ENCODE peak calls at places on chromosome 12, in four cellular contexts. One of them, this sample, is unnamed.

GRCh38 chr12:104588048-104588942 is 131.5 kb downstream of the CHST11 start:
- DNase-seq in IMR-90: peak
- DNase-seq in right atrium auricular region: no peak
- DNase-seq in heart left ventricle: no peak
- DNase-seq in this sample: no peak

GRCh38 chr12:102376251-102376747 is 104.1 kb downstream of the IGF1 start:
- DNase-seq in IMR-90: peak
- DNase-seq in right atrium auricular region: peak
- DNase-seq in heart left ventricle: no peak
- DNase-seq in this sample: no peak

GRCh38 chr12:19480459-19480858 is 41.2 kb downstream of the AEBP2 start:
- DNase-seq in IMR-90: no peak
- DNase-seq in right atrium auricular region: no peak
- DNase-seq in heart left ventricle: no peak
- DNase-seq in this sample: no peak

GRCh38 chr12:38508246-38508645 is 191.7 kb downstream of the ALG10B start:
- DNase-seq in IMR-90: no peak
- DNase-seq in right atrium auricular region: no peak
- DNase-seq in heart left ventricle: no peak
- DNase-seq in this sample: no peak

GRCh38 chr12:91640021-91640420 is 457.4 kb upstream of the DCN start:
- DNase-seq in IMR-90: no peak
- DNase-seq in right atrium auricular region: no peak
- DNase-seq in heart left ventricle: no peak
- DNase-seq in this sample: no peak

GRCh38 chr12:8991371-8992085 is 2.2 kb downstream of the KLRG1 start:
- DNase-seq in IMR-90: no peak
- DNase-seq in right atrium auricular region: no peak
- DNase-seq in heart left ventricle: no peak
- DNase-seq in this sample: no peak

GRCh38 chr12:67915335-67915851 is 73.9 kb upstream of the IFNG-AS1 start:
- DNase-seq in IMR-90: no peak
- DNase-seq in right atrium auricular region: no peak
- DNase-seq in heart left ventricle: no peak
- DNase-seq in this sample: no peak

GRCh38 chr12:100672075-100672592 is 98.7 kb downstream of the GAS2L3 start:
- DNase-seq in IMR-90: no peak
- DNase-seq in right atrium auricular region: no peak
- DNase-seq in heart left ventricle: no peak
- DNase-seq in this sample: peak

GRCh38 chr12:121278450-121279375 is 17.8 kb downstream of the CAMKK2 start:
- DNase-seq in IMR-90: peak
- DNase-seq in right atrium auricular region: no peak
- DNase-seq in heart left ventricle: no peak
- DNase-seq in this sample: no peak

GRCh38 chr12:90026516-90026915 is 317.9 kb upstream of the ATP2B1 start:
- DNase-seq in IMR-90: no peak
- DNase-seq in right atrium auricular region: no peak
- DNase-seq in heart left ventricle: no peak
- DNase-seq in this sample: no peak

GRCh38 chr12:116853507-116853906 is 27.7 kb downstream of the HRK start:
- DNase-seq in IMR-90: no peak
- DNase-seq in right atrium auricular region: no peak
- DNase-seq in heart left ventricle: no peak
- DNase-seq in this sample: no peak

GRCh38 chr12:13339538-13339937 is 143.0 kb downstream of the EMP1 start:
- DNase-seq in IMR-90: no peak
- DNase-seq in right atrium auricular region: no peak
- DNase-seq in heart left ventricle: no peak
- DNase-seq in this sample: no peak

GRCh38 chr12:52496054-52496453 is 3.0 kb upstream of the KRT6A start:
- DNase-seq in IMR-90: no peak
- DNase-seq in right atrium auricular region: no peak
- DNase-seq in heart left ventricle: no peak
- DNase-seq in this sample: no peak

GRCh38 chr12:104699489-104700194 is 242.9 kb downstream of the CHST11 start:
- DNase-seq in IMR-90: peak
- DNase-seq in right atrium auricular region: no peak
- DNase-seq in heart left ventricle: no peak
- DNase-seq in this sample: no peak

GRCh38 chr12:124369055-124369900 is 74.4 kb downstream of the RFLNA start:
- DNase-seq in IMR-90: peak
- DNase-seq in right atrium auricular region: peak
- DNase-seq in heart left ventricle: peak
- DNase-seq in this sample: no peak

GRCh38 chr12:60100150-60100549 is 504.3 kb downstream of the SLC16A7 start:
- DNase-seq in IMR-90: peak
- DNase-seq in right atrium auricular region: no peak
- DNase-seq in heart left ventricle: no peak
- DNase-seq in this sample: no peak

GRCh38 chr12:111056618-111057521 is 136.5 kb upstream of the MYL2 start:
- DNase-seq in IMR-90: no peak
- DNase-seq in right atrium auricular region: no peak
- DNase-seq in heart left ventricle: no peak
- DNase-seq in this sample: no peak

GRCh38 chr12:120539303-120539702 is 5.1 kb downstream of the RNF10 start:
- DNase-seq in IMR-90: peak
- DNase-seq in right atrium auricular region: no peak
- DNase-seq in heart left ventricle: no peak
- DNase-seq in this sample: no peak

GRCh38 chr12:11729008-11729407 is 79.5 kb downstream of the ETV6 start:
- DNase-seq in IMR-90: no peak
- DNase-seq in right atrium auricular region: no peak
- DNase-seq in heart left ventricle: no peak
- DNase-seq in this sample: no peak

GRCh38 chr12:71157601-71158233 is at the start of gene TSPAN8:
- DNase-seq in IMR-90: no peak
- DNase-seq in right atrium auricular region: no peak
- DNase-seq in heart left ventricle: no peak
- DNase-seq in this sample: no peak

GRCh38 chr12:12804432-12804886 is 8.7 kb upstream of the DDX47 start:
- DNase-seq in IMR-90: peak
- DNase-seq in right atrium auricular region: no peak
- DNase-seq in heart left ventricle: no peak
- DNase-seq in this sample: no peak

GRCh38 chr12:1083086-1083887 is 92.3 kb downstream of the ERC1 start:
- DNase-seq in IMR-90: no peak
- DNase-seq in right atrium auricular region: no peak
- DNase-seq in heart left ventricle: no peak
- DNase-seq in this sample: no peak

GRCh38 chr12:127728285-127728684 is 538.7 kb upstream of the TMEM132C start:
- DNase-seq in IMR-90: no peak
- DNase-seq in right atrium auricular region: no peak
- DNase-seq in heart left ventricle: no peak
- DNase-seq in this sample: no peak

GRCh38 chr12:3249081-3249800 is 172.1 kb downstream of the TSPAN9 start:
- DNase-seq in IMR-90: no peak
- DNase-seq in right atrium auricular region: no peak
- DNase-seq in heart left ventricle: no peak
- DNase-seq in this sample: no peak

GRCh38 chr12:12358528-12358927 is 1.6 kb downstream of the BORCS5 start:
- DNase-seq in IMR-90: no peak
- DNase-seq in right atrium auricular region: no peak
- DNase-seq in heart left ventricle: no peak
- DNase-seq in this sample: no peak

GRCh38 chr12:31821484-31821883 is 92.7 kb upstream of the AMN1 start:
- DNase-seq in IMR-90: no peak
- DNase-seq in right atrium auricular region: no peak
- DNase-seq in heart left ventricle: no peak
- DNase-seq in this sample: no peak

GRCh38 chr12:52672321-52672933 is 7.8 kb downstream of the KRT1 start:
- DNase-seq in IMR-90: no peak
- DNase-seq in right atrium auricular region: no peak
- DNase-seq in heart left ventricle: no peak
- DNase-seq in this sample: no peak

GRCh38 chr12:59041241-59042121 is 121.2 kb upstream of the LRIG3 start:
- DNase-seq in IMR-90: peak
- DNase-seq in right atrium auricular region: no peak
- DNase-seq in heart left ventricle: no peak
- DNase-seq in this sample: no peak

GRCh38 chr12:95258146-95258545 is 40.5 kb downstream of the VEZT start:
- DNase-seq in IMR-90: peak
- DNase-seq in right atrium auricular region: no peak
- DNase-seq in heart left ventricle: no peak
- DNase-seq in this sample: no peak

GRCh38 chr12:45309826-45310626 is 94.1 kb downstream of the ANO6 start:
- DNase-seq in IMR-90: peak
- DNase-seq in right atrium auricular region: no peak
- DNase-seq in heart left ventricle: no peak
- DNase-seq in this sample: no peak

GRCh38 chr12:45314770-45315169 is 98.9 kb downstream of the ANO6 start:
- DNase-seq in IMR-90: no peak
- DNase-seq in right atrium auricular region: no peak
- DNase-seq in heart left ventricle: no peak
- DNase-seq in this sample: no peak

GRCh38 chr12:45312012-45312411 is 96.1 kb downstream of the ANO6 start:
- DNase-seq in IMR-90: no peak
- DNase-seq in right atrium auricular region: no peak
- DNase-seq in heart left ventricle: no peak
- DNase-seq in this sample: no peak

GRCh38 chr12:45310627-45310968 is 94.7 kb downstream of the ANO6 start:
- DNase-seq in IMR-90: no peak
- DNase-seq in right atrium auricular region: no peak
- DNase-seq in heart left ventricle: peak
- DNase-seq in this sample: no peak

DNA sequence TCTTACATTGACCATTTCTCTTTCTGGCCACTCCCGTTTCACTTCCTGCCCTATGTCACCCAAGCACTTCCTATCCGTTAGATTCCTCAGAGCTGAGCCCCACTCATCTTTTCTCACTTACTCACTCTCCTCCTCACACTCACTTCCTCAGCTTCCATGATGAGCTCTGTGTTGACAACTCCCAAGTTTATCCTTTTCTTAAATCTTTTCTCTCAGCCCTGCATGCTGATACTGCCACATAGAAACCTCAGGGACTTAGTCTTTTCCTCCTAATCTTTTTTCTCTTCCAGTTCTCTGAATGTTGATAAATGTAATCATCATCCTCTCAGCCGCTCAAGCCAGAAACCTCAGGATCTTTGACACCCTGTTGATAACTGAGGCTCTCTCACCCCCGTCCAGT is 99.6 kb downstream of the ANO6 start:
- DNase-seq in IMR-90: no peak
- DNase-seq in right atrium auricular region: no peak
- DNase-seq in heart left ventricle: no peak
- DNase-seq in this sample: no peak
- H3K27ac ChIP-seq in IMR-90: no peak
- H3K27ac ChIP-seq in right atrium auricular region: no peak
- H3K27ac ChIP-seq in heart left ventricle: no peak
- H3K27ac ChIP-seq in this sample: no peak

GRCh38 chr12:108600702-108601007 is 2.8 kb upstream of the TMEM119 start:
- DNase-seq in IMR-90: no peak
- DNase-seq in right atrium auricular region: no peak
- DNase-seq in heart left ventricle: no peak
- DNase-seq in this sample: peak

GRCh38 chr12:108598553-108599250 is 818 bp upstream of the TMEM119 start:
- DNase-seq in IMR-90: no peak
- DNase-seq in right atrium auricular region: no peak
- DNase-seq in heart left ventricle: no peak
- DNase-seq in this sample: no peak

GRCh38 chr12:108602209-108602705 is 4.4 kb upstream of the TMEM119 start:
- DNase-seq in IMR-90: no peak
- DNase-seq in right atrium auricular region: no peak
- DNase-seq in heart left ventricle: no peak
- DNase-seq in this sample: no peak

GRCh38 chr12:108599541-108599940 is 1.7 kb upstream of the TMEM119 start:
- DNase-seq in IMR-90: no peak
- DNase-seq in right atrium auricular region: no peak
- DNase-seq in heart left ventricle: no peak
- DNase-seq in this sample: no peak

DNA sequence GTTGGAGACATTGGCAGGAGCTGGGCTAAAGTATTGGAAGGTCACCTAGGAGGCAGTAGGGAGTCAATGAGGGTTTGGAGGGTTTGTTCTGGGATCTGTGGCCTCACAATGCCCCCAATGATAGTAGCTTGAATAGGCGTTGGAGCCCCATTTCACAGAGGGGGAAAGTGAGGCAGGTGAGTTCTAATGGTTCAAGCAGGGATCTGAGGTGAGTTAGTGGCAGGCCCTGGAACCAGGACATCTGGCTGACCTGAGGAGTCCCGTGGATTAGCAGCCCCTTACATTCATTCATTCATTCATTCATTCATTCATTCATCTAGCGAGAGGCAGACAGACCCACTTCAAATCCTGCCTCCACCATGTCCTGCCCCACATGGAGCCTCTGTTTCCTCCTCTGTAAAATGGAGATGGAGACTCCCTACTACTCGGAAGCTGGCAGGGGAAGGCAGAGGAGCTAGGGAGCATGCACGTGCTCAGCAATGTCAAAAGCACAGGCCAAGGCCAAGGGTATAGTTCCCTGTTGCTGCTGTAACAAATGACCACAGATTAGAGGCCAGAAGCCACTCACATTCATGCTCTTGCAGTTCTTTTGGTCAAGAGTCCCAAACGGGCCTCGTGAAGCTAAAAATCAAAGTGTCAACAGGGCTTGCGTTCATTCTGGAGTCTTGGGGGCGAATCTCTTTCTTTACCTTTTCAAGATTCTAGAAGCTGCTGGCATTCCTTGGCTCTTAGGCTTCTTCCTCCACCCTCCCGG is 2.2 kb upstream of the TMEM119 start:
- DNase-seq in IMR-90: no peak
- DNase-seq in right atrium auricular region: no peak
- DNase-seq in heart left ventricle: no peak
- DNase-seq in this sample: no peak
- TF ChIP-seq CTCF in IMR-90: no peak
- TF ChIP-seq CTCF in right atrium auricular region: no peak
- TF ChIP-seq CTCF in heart left ventricle: no peak
- TF ChIP-seq CTCF in this sample: peak

GRCh38 chr12:27578689-27579372 is 54.8 kb downstream of the PPFIBP1 start:
- DNase-seq in IMR-90: no peak
- DNase-seq in right atrium auricular region: no peak
- DNase-seq in heart left ventricle: no peak
- DNase-seq in this sample: no peak
- H3K27ac ChIP-seq in IMR-90: no peak
- H3K27ac ChIP-seq in right atrium auricular region: peak
- H3K27ac ChIP-seq in heart left ventricle: peak
- H3K27ac ChIP-seq in this sample: no peak

DNA sequence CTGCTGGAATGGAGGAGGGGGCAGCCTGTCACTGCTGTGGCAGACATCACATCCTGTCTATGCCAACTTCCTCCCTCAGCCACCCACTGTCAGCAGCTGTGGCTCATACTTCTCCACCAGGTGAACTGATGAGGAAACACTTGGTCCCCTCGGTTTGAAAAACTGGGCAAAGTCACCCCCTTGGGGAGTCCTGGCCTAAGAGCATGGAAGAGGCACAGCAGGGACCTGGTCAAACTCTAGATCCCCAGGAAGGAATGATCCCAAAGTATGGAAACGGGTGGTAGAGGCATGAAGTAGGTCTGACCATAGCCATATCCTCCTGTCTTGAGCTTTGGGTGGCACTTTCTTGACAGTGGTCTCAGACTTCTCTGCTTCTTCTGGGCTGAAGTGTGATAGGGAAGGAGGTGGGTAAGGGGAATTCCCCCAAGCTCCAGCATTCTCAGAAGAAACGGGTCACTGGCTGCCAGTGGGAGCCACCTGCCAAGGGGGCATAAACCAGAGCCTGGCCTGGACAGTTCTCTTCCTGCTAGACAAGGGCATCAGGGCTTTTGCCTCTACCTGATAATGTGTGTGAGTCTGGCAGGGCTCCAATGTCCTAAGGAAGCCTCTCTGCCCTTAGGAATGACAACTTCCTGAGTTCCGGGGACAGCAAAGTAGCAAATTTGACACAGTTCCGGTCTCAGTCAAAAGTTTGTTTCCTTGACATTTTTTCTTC is 36.0 kb downstream of the FMNL3 start:
- DNase-seq in IMR-90: no peak
- DNase-seq in right atrium auricular region: no peak
- DNase-seq in heart left ventricle: no peak
- DNase-seq in this sample: no peak
- TF ChIP-seq CTCF in IMR-90: no peak
- TF ChIP-seq CTCF in right atrium auricular region: no peak
- TF ChIP-seq CTCF in heart left ventricle: no peak
- TF ChIP-seq CTCF in this sample: no peak

This sample was measured in WERI-Rb-1.